ENCODE peak calls at places on chromosomes 11 and 22, in eight cellular contexts. One of them, this sample, is unnamed.

GRCh38 chr11:111627591-111627990 is 25.3 kb downstream of the SIK2 start:
- DNase-seq in ELR: no peak
- DNase-seq in aorta: no peak
- DNase-seq in fibroblast of the conjunctiva: peak; percentile 55
- DNase-seq in stimulated activated CD4-positive, alpha-beta T cell treated with anti-CD3 and anti-CD28 coated beads, Interleukin-15, amount 100 ng/mL, for 48 hours: no peak
- DNase-seq in GM12891: no peak
- DNase-seq in heart right ventricle: no peak
- DNase-seq in NCI-H2081: no peak
- DNase-seq in this sample: no peak

GRCh38 chr11:102487214-102487613 is 34.6 kb upstream of the TMEM123 start:
- DNase-seq in ELR: no peak
- DNase-seq in aorta: no peak
- DNase-seq in fibroblast of the conjunctiva: no peak
- DNase-seq in stimulated activated CD4-positive, alpha-beta T cell treated with anti-CD3 and anti-CD28 coated beads, Interleukin-15, amount 100 ng/mL, for 48 hours: no peak
- DNase-seq in GM12891: no peak
- DNase-seq in heart right ventricle: no peak
- DNase-seq in NCI-H2081: no peak
- DNase-seq in this sample: no peak

GRCh38 chr11:118619444-118620205 is 12.2 kb downstream of the PHLDB1 start:
- DNase-seq in ELR: peak; percentile 96
- DNase-seq in aorta: peak; percentile 85
- DNase-seq in fibroblast of the conjunctiva: peak; percentile 85
- DNase-seq in stimulated activated CD4-positive, alpha-beta T cell treated with anti-CD3 and anti-CD28 coated beads, Interleukin-15, amount 100 ng/mL, for 48 hours: no peak
- DNase-seq in GM12891: no peak
- DNase-seq in heart right ventricle: peak; percentile 77
- DNase-seq in NCI-H2081: no peak
- DNase-seq in this sample: no peak

GRCh38 chr11:70265341-70265740 is 5.1 kb upstream of the PPFIA1 start:
- DNase-seq in ELR: no peak
- DNase-seq in aorta: no peak
- DNase-seq in fibroblast of the conjunctiva: no peak
- DNase-seq in stimulated activated CD4-positive, alpha-beta T cell treated with anti-CD3 and anti-CD28 coated beads, Interleukin-15, amount 100 ng/mL, for 48 hours: no peak
- DNase-seq in GM12891: peak; percentile 64
- DNase-seq in heart right ventricle: no peak
- DNase-seq in NCI-H2081: no peak
- DNase-seq in this sample: no peak

GRCh38 chr11:10655931-10656576 is 37.5 kb downstream of the IRAG1 start:
- DNase-seq in ELR: no peak
- DNase-seq in aorta: no peak
- DNase-seq in fibroblast of the conjunctiva: no peak
- DNase-seq in stimulated activated CD4-positive, alpha-beta T cell treated with anti-CD3 and anti-CD28 coated beads, Interleukin-15, amount 100 ng/mL, for 48 hours: no peak
- DNase-seq in GM12891: no peak
- DNase-seq in heart right ventricle: no peak
- DNase-seq in NCI-H2081: no peak
- DNase-seq in this sample: no peak

GRCh38 chr11:10728779-10729472 is 22.1 kb upstream of the CTR9 start:
- DNase-seq in ELR: no peak
- DNase-seq in aorta: no peak
- DNase-seq in fibroblast of the conjunctiva: no peak
- DNase-seq in stimulated activated CD4-positive, alpha-beta T cell treated with anti-CD3 and anti-CD28 coated beads, Interleukin-15, amount 100 ng/mL, for 48 hours: no peak
- DNase-seq in GM12891: no peak
- DNase-seq in heart right ventricle: no peak
- DNase-seq in NCI-H2081: no peak
- DNase-seq in this sample: no peak

GRCh38 chr11:99098258-99098657 is 77.5 kb downstream of the CNTN5 start:
- DNase-seq in ELR: no peak
- DNase-seq in aorta: no peak
- DNase-seq in fibroblast of the conjunctiva: no peak
- DNase-seq in stimulated activated CD4-positive, alpha-beta T cell treated with anti-CD3 and anti-CD28 coated beads, Interleukin-15, amount 100 ng/mL, for 48 hours: no peak
- DNase-seq in GM12891: no peak
- DNase-seq in heart right ventricle: no peak
- DNase-seq in NCI-H2081: no peak
- DNase-seq in this sample: no peak

GRCh38 chr11:44842219-44842618 is 108.5 kb downstream of the TP53I11 start:
- DNase-seq in ELR: peak; percentile 62
- DNase-seq in aorta: no peak
- DNase-seq in fibroblast of the conjunctiva: peak; percentile 67
- DNase-seq in stimulated activated CD4-positive, alpha-beta T cell treated with anti-CD3 and anti-CD28 coated beads, Interleukin-15, amount 100 ng/mL, for 48 hours: no peak
- DNase-seq in GM12891: no peak
- DNase-seq in heart right ventricle: no peak
- DNase-seq in NCI-H2081: no peak
- DNase-seq in this sample: no peak

GRCh38 chr11:20055312-20055711 is 105.0 kb downstream of the DBX1 start:
- DNase-seq in ELR: no peak
- DNase-seq in aorta: no peak
- DNase-seq in fibroblast of the conjunctiva: no peak
- DNase-seq in stimulated activated CD4-positive, alpha-beta T cell treated with anti-CD3 and anti-CD28 coated beads, Interleukin-15, amount 100 ng/mL, for 48 hours: no peak
- DNase-seq in GM12891: no peak
- DNase-seq in heart right ventricle: no peak
- DNase-seq in NCI-H2081: no peak
- DNase-seq in this sample: no peak

GRCh38 chr11:120413480-120413879 is 77.3 kb downstream of the ARHGEF12 start:
- DNase-seq in ELR: peak; percentile 55
- DNase-seq in aorta: no peak
- DNase-seq in fibroblast of the conjunctiva: peak; percentile 46
- DNase-seq in stimulated activated CD4-positive, alpha-beta T cell treated with anti-CD3 and anti-CD28 coated beads, Interleukin-15, amount 100 ng/mL, for 48 hours: no peak
- DNase-seq in GM12891: no peak
- DNase-seq in heart right ventricle: no peak
- DNase-seq in NCI-H2081: no peak
- DNase-seq in this sample: no peak

GRCh38 chr11:1494650-1495049 is 8.1 kb upstream of the MOB2 start:
- DNase-seq in ELR: no peak
- DNase-seq in aorta: no peak
- DNase-seq in fibroblast of the conjunctiva: no peak
- DNase-seq in stimulated activated CD4-positive, alpha-beta T cell treated with anti-CD3 and anti-CD28 coated beads, Interleukin-15, amount 100 ng/mL, for 48 hours: no peak
- DNase-seq in GM12891: no peak
- DNase-seq in heart right ventricle: no peak
- DNase-seq in NCI-H2081: no peak
- DNase-seq in this sample: no peak

GRCh38 chr11:99634581-99634980 is 613.8 kb downstream of the CNTN5 start:
- DNase-seq in ELR: no peak
- DNase-seq in aorta: no peak
- DNase-seq in fibroblast of the conjunctiva: no peak
- DNase-seq in stimulated activated CD4-positive, alpha-beta T cell treated with anti-CD3 and anti-CD28 coated beads, Interleukin-15, amount 100 ng/mL, for 48 hours: no peak
- DNase-seq in GM12891: no peak
- DNase-seq in heart right ventricle: no peak
- DNase-seq in NCI-H2081: no peak
- DNase-seq in this sample: no peak

GRCh38 chr22:28884754-28885375 is 1.5 kb downstream of the ZNRF3 start:
- DNase-seq in ELR: peak; percentile 29
- DNase-seq in aorta: no peak
- DNase-seq in fibroblast of the conjunctiva: no peak
- DNase-seq in stimulated activated CD4-positive, alpha-beta T cell treated with anti-CD3 and anti-CD28 coated beads, Interleukin-15, amount 100 ng/mL, for 48 hours: no peak
- DNase-seq in GM12891: no peak
- DNase-seq in heart right ventricle: no peak
- DNase-seq in NCI-H2081: no peak
- DNase-seq in this sample: no peak

GRCh38 chr22:19120829-19121630 is 1.2 kb downstream of the DGCR2 start:
- DNase-seq in ELR: peak; percentile 75
- DNase-seq in aorta: no peak
- DNase-seq in fibroblast of the conjunctiva: no peak
- DNase-seq in stimulated activated CD4-positive, alpha-beta T cell treated with anti-CD3 and anti-CD28 coated beads, Interleukin-15, amount 100 ng/mL, for 48 hours: no peak
- DNase-seq in GM12891: no peak
- DNase-seq in heart right ventricle: peak; percentile 15
- DNase-seq in NCI-H2081: no peak
- DNase-seq in this sample: no peak

GRCh38 chr22:36775589-36775965 is 342 bp downstream of the IFT27 start:
- DNase-seq in ELR: peak; percentile 26
- DNase-seq in aorta: peak; percentile 80
- DNase-seq in fibroblast of the conjunctiva: no peak
- DNase-seq in stimulated activated CD4-positive, alpha-beta T cell treated with anti-CD3 and anti-CD28 coated beads, Interleukin-15, amount 100 ng/mL, for 48 hours: peak; percentile 7
- DNase-seq in GM12891: peak; percentile 30
- DNase-seq in heart right ventricle: peak; percentile 18
- DNase-seq in NCI-H2081: no peak
- DNase-seq in this sample: peak; percentile 39

GRCh38 chr11:84685149-84685548 is 942.0 kb downstream of the DLG2 start:
- DNase-seq in ELR: no peak
- DNase-seq in aorta: no peak
- DNase-seq in fibroblast of the conjunctiva: no peak
- DNase-seq in stimulated activated CD4-positive, alpha-beta T cell treated with anti-CD3 and anti-CD28 coated beads, Interleukin-15, amount 100 ng/mL, for 48 hours: no peak
- DNase-seq in GM12891: no peak
- DNase-seq in heart right ventricle: no peak
- DNase-seq in NCI-H2081: no peak
- DNase-seq in this sample: no peak

GRCh38 chr11:71490731-71491390 is 36.2 kb upstream of the KRTAP5-7 start:
- DNase-seq in ELR: no peak
- DNase-seq in aorta: peak; percentile 64
- DNase-seq in fibroblast of the conjunctiva: no peak
- DNase-seq in stimulated activated CD4-positive, alpha-beta T cell treated with anti-CD3 and anti-CD28 coated beads, Interleukin-15, amount 100 ng/mL, for 48 hours: no peak
- DNase-seq in GM12891: no peak
- DNase-seq in heart right ventricle: no peak
- DNase-seq in NCI-H2081: no peak
- DNase-seq in this sample: no peak

GRCh38 chr22:37213941-37214340 is 1.7 kb upstream of the SSTR3 start:
- DNase-seq in ELR: no peak
- DNase-seq in aorta: peak; percentile 62
- DNase-seq in fibroblast of the conjunctiva: no peak
- DNase-seq in stimulated activated CD4-positive, alpha-beta T cell treated with anti-CD3 and anti-CD28 coated beads, Interleukin-15, amount 100 ng/mL, for 48 hours: no peak
- DNase-seq in GM12891: no peak
- DNase-seq in heart right ventricle: no peak
- DNase-seq in NCI-H2081: no peak
- DNase-seq in this sample: no peak

This sample was measured in ovary.